ENCODE peak calls at places on chromosomes 5 and 9, in six cellular contexts. N is left ventricle myocardium inferior, D is progenitor cell of endocrine pancreas, F is astrocyte of the spinal cord, C is heart left ventricle, K is glutamatergic neuron. B is an unnamed sample.

GRCh38 chr5:181173027-181173419 is 25.6 kb downstream of the OR2V2 start:
- DNase-seq in N (no peak), D (no peak), F (no peak), C (peak; percentile 13), K (no peak), B (no peak)

GRCh38 chr9:470041-470781 is 255.5 kb downstream of the DOCK8 start:
- DNase-seq in N (peak; percentile 91), D (peak; percentile 89), F (peak; percentile 82), C (peak; percentile 92), K (peak; percentile 98), B (peak; percentile 92)

GRCh38 chr5:139177809-139178581 is 20.2 kb downstream of the SIL1 start:
- DNase-seq in N (peak; percentile 68), D (no peak), F (no peak), C (peak; percentile 71), K (no peak), B (no peak)

GRCh38 chr5:128082551-128083032 is 974 bp upstream of the SLC12A2 start:
- DNase-seq in N (no peak), D (no peak), F (no peak), C (no peak), K (no peak), B (no peak)

GRCh38 chr5:9058161-9058560 is 487.7 kb downstream of the SEMA5A start:
- DNase-seq in N (no peak), D (no peak), F (no peak), C (no peak), K (no peak), B (no peak)

GRCh38 chr5:10034008-10034407 is 215.7 kb downstream of the ATPSCKMT start:
- DNase-seq in N (peak; percentile 32), D (no peak), F (no peak), C (peak; percentile 74), K (peak; percentile 45), B (no peak)

GRCh38 chr9:33697171-33697570 is 98.2 kb upstream of the PRSS3 start:
- DNase-seq in N (no peak), D (no peak), F (no peak), C (no peak), K (no peak), B (no peak)

GRCh38 chr9:115649991-115650472 is 503.6 kb upstream of the PAPPA start:
- DNase-seq in N (peak; percentile 58), D (no peak), F (peak; percentile 96), C (peak; percentile 60), K (no peak), B (no peak)

GRCh38 chr9:129835860-129836223 is 584 bp downstream of the USP20 start:
- DNase-seq in N (no peak), D (no peak), F (no peak), C (no peak), K (no peak), B (no peak)

GRCh38 chr9:77011973-77012817 is 7.3 kb upstream of the FOXB2 start:
- DNase-seq in N (peak; percentile 53), D (peak; percentile 79), F (peak; percentile 49), C (peak; percentile 75), K (peak; percentile 95), B (peak; percentile 91)

GRCh38 chr5:73764586-73764985 is 138.6 kb downstream of the ARHGEF28 start:
- DNase-seq in N (no peak), D (no peak), F (peak; percentile 46), C (no peak), K (no peak), B (no peak)

GRCh38 chr5:148794729-148795590 is 31.5 kb upstream of the ADRB2 start:
- DNase-seq in N (no peak), D (no peak), F (peak; percentile 62), C (no peak), K (no peak), B (no peak)

GRCh38 chr5:170451764-170452365 is 52.0 kb upstream of the KCNIP1 start:
- DNase-seq in N (no peak), D (no peak), F (peak; percentile 6), C (no peak), K (no peak), B (no peak)

GRCh38 chr9:71752928-71753327 is 15.4 kb downstream of the CEMIP2 start:
- DNase-seq in N (no peak), D (no peak), F (no peak), C (no peak), K (peak; percentile 31), B (no peak)

GRCh38 chr5:134958755-134959154 is 9.0 kb upstream of the CATSPER3 start:
- DNase-seq in N (no peak), D (no peak), F (no peak), C (no peak), K (no peak), B (no peak)

GRCh38 chr9:676780-677458 is 164.6 kb upstream of the DMRT1 start:
- DNase-seq in N (no peak), D (no peak), F (no peak), C (no peak), K (no peak), B (no peak)

GRCh38 chr5:97545856-97546570 is 363.0 kb upstream of the RIOK2 start:
- DNase-seq in N (no peak), D (no peak), F (no peak), C (no peak), K (no peak), B (no peak)

GRCh38 chr5:100900796-100901731 is 2.0 kb downstream of the ST8SIA4 start:
- DNase-seq in N (peak; percentile 71), D (peak; percentile 22), F (peak; percentile 67), C (peak; percentile 88), K (peak; percentile 55), B (peak; percentile 57)

GRCh38 chr9:3045153-3045552 is 201.3 kb upstream of the PUM3 start:
- DNase-seq in N (no peak), D (no peak), F (no peak), C (no peak), K (no peak), B (no peak)

GRCh38 chr5:141343242-141343952 is at the start of gene PCDHGA3:
- DNase-seq in N (no peak), D (no peak), F (peak; percentile 62), C (no peak), K (no peak), B (no peak)

GRCh38 chr5:150434502-150434901 is 15.0 kb downstream of the RPS14 start:
- DNase-seq in N (no peak), D (no peak), F (peak; percentile 50), C (no peak), K (no peak), B (no peak)

GRCh38 chr9:75181748-75182147 is 93.4 kb downstream of the OSTF1 start:
- DNase-seq in N (no peak), D (no peak), F (peak; percentile 54), C (no peak), K (no peak), B (no peak)

GRCh38 chr9:117354252-117354847 is 60.5 kb downstream of the ASTN2 start:
- DNase-seq in N (no peak), D (no peak), F (no peak), C (no peak), K (no peak), B (no peak)

GRCh38 chr5:110879675-110880074 is 140.9 kb downstream of the SLC25A46 start:
- DNase-seq in N (no peak), D (no peak), F (no peak), C (no peak), K (no peak), B (no peak)

GRCh38 chr9:82987370-82987769 is 75.6 kb downstream of the RASEF start:
- DNase-seq in N (no peak), D (no peak), F (no peak), C (no peak), K (no peak), B (no peak)

GRCh38 chr5:978693-979092 is 29.9 kb upstream of the NKD2 start:
- DNase-seq in N (no peak), D (no peak), F (no peak), C (peak; percentile 61), K (no peak), B (no peak)

GRCh38 chr5:171808951-171809350 is 23.3 kb downstream of the SMIM23 start:
- DNase-seq in N (no peak), D (no peak), F (peak; percentile 19), C (no peak), K (no peak), B (no peak)

GRCh38 chr9:749712-750111 is 91.8 kb upstream of the DMRT1 start:
- DNase-seq in N (no peak), D (no peak), F (peak; percentile 68), C (no peak), K (no peak), B (no peak)

GRCh38 chr5:16178745-16179372 is 732 bp downstream of the MARCHF11 start:
- DNase-seq in N (peak; percentile 77), D (peak; percentile 94), F (peak; percentile 72), C (peak; percentile 85), K (peak; percentile 70), B (peak; percentile 98)

GRCh38 chr5:167030500-167031120 is 1260.8 kb upstream of the WWC1 start:
- DNase-seq in N (no peak), D (no peak), F (no peak), C (no peak), K (peak; percentile 44), B (peak; percentile 47)

GRCh38 chr9:24932785-24933184 is 387.1 kb upstream of the IZUMO3 start:
- DNase-seq in N (no peak), D (no peak), F (no peak), C (no peak), K (no peak), B (no peak)

GRCh38 chr5:23024470-23024869 is 171.3 kb upstream of the CDH12 start:
- DNase-seq in N (no peak), D (no peak), F (no peak), C (no peak), K (no peak), B (no peak)

GRCh38 chr9:70406446-70406862 is 8.0 kb downstream of the KLF9 start:
- DNase-seq in N (no peak), D (no peak), F (peak; percentile 52), C (no peak), K (no peak), B (peak; percentile 47)

GRCh38 chr5:177382423-177383029 is 1.7 kb upstream of the SLC34A1 start:
- DNase-seq in N (no peak), D (no peak), F (peak; percentile 23), C (no peak), K (no peak), B (no peak)
- TF ChIP-seq CTCF in N (peak; percentile 41), D (peak; percentile 12), F (peak; percentile 46), C (peak; percentile 17), K (no peak), B (no peak)

GRCh38 chr5:173530547-173530946 is 85.9 kb downstream of the BOD1 start:
- DNase-seq in N (no peak), D (no peak), F (no peak), C (no peak), K (no peak), B (no peak)
- TF ChIP-seq CTCF in N (no peak), D (no peak), F (no peak), C (no peak), K (no peak), B (no peak)

GRCh38 chr5:76746677-76747076 is 30.8 kb downstream of the F2R start:
- DNase-seq in N (no peak), D (no peak), F (no peak), C (no peak), K (no peak), B (no peak)
- TF ChIP-seq CTCF in N (no peak), D (peak; percentile 8), F (no peak), C (no peak), K (no peak), B (no peak)

DNA sequence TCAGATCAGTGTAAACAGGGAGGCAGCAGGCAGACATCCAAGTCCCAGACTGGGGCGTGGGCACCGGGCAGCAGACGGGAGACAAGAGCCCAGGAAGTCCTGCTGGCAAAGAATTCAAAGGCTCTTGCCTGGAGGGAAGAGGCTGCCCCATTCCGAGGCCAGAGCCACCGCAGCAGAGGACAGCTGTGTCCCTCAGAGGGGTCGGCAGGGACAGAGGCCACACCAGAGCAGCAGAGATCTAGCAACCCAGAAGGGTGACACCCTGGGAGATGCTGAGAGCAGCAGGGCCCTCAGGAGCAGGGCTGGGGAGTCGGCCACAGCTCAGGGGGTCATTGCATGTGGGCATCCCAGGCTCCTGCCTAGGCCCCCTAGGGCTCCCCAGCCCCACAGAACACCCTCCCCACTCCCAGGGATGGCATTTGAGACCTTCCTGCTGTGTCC is 29.1 kb downstream of the ADAMTS2 start:
- DNase-seq in N (peak; percentile 13), D (no peak), F (no peak), C (peak; percentile 26), K (no peak), B (no peak)
- TF ChIP-seq CTCF in N (no peak), D (no peak), F (no peak), C (no peak), K (no peak), B (no peak)